ENCODE peak calls at places on chromosomes 4 and X, in ten cellular contexts. O, E, X, C, B, Q, A, T, H and L are unnamed samples.

GRCh38 chrX:100895365-100896075 is 21.4 kb upstream of the NOX1 start:
- DNase-seq in O (no peak), E (peak), X (no peak), C (peak), B (no peak), Q (no peak), A (peak), T (peak), H (peak), L (peak)

GRCh38 chr4:174408841-174409552 is 113.3 kb downstream of the HPGD start:
- DNase-seq in O (no peak), E (no peak), X (no peak), C (no peak), B (no peak), Q (no peak), A (no peak), T (no peak), H (no peak), L (no peak)

GRCh38 chrX:103608305-103608963 is 671 bp downstream of the TCEAL3 start:
- DNase-seq in O (peak), E (no peak), X (no peak), C (no peak), B (no peak), Q (no peak), A (peak), T (no peak), H (no peak), L (no peak)

GRCh38 chrX:49186125-49187027 is at the start of gene PRICKLE3:
- DNase-seq in O (peak), E (peak), X (no peak), C (peak), B (peak), Q (peak), A (peak), T (peak), H (peak), L (peak)

GRCh38 chr4:99062120-99062519 is 26.5 kb downstream of the ADH5 start:
- DNase-seq in O (no peak), E (peak), X (no peak), C (peak), B (no peak), Q (no peak), A (no peak), T (peak), H (no peak), L (no peak)

GRCh38 chr4:128862608-128863313 is 53.3 kb downstream of the JADE1 start:
- DNase-seq in O (no peak), E (no peak), X (no peak), C (no peak), B (no peak), Q (no peak), A (no peak), T (no peak), H (no peak), L (no peak)

GRCh38 chr4:54384563-54384962 is 155.5 kb downstream of the PDGFRA start:
- DNase-seq in O (no peak), E (no peak), X (no peak), C (peak), B (peak), Q (no peak), A (no peak), T (peak), H (no peak), L (no peak)

GRCh38 chrX:12950851-12951589 is 23.9 kb upstream of the TMSB4X start:
- DNase-seq in O (peak), E (peak), X (no peak), C (no peak), B (no peak), Q (no peak), A (peak), T (no peak), H (peak), L (no peak)

GRCh38 chr4:139873111-139873866 is 207.7 kb downstream of the MGST2 start:
- DNase-seq in O (no peak), E (no peak), X (no peak), C (peak), B (no peak), Q (no peak), A (no peak), T (no peak), H (no peak), L (no peak)

GRCh38 chr4:39044947-39045734 is 12.9 kb upstream of the TMEM156 start:
- DNase-seq in O (peak), E (peak), X (no peak), C (peak), B (no peak), Q (no peak), A (peak), T (no peak), H (peak), L (peak)

GRCh38 chr4:144655491-144655890 is 9.5 kb downstream of the HHIP start:
- DNase-seq in O (no peak), E (no peak), X (no peak), C (no peak), B (no peak), Q (no peak), A (no peak), T (no peak), H (no peak), L (no peak)

GRCh38 chr4:7068883-7069282 is 1.0 kb upstream of the GRPEL1 start:
- DNase-seq in O (no peak), E (no peak), X (no peak), C (no peak), B (no peak), Q (no peak), A (no peak), T (no peak), H (no peak), L (no peak)